ENCODE peak calls at places on chromosomes 6 and 20, in four cellular contexts. F is CD8-positive, alpha-beta T cell; B is left cardiac atrium; N is G401. E is an unnamed sample.

GRCh38 chr6:139271056-139271455 is 20.7 kb downstream of the TXLNB start:
- DNase-seq in F (no peak), B (no peak), N (no peak), E (no peak)

GRCh38 chr6:84441456-84441855 is 214.0 kb upstream of the CEP162 start:
- DNase-seq in F (no peak), B (no peak), N (no peak), E (no peak)

GRCh38 chr20:57977141-57977540 is 251.3 kb downstream of the ANKRD60 start:
- DNase-seq in F (no peak), B (no peak), N (no peak), E (no peak)

GRCh38 chr20:1242530-1242929 is 16.7 kb downstream of the RAD21L1 start:
- DNase-seq in F (no peak), B (no peak), N (no peak), E (no peak)

GRCh38 chr6:14922706-14923105 is 323.2 kb upstream of the JARID2 start:
- DNase-seq in F (no peak), B (no peak), N (no peak), E (no peak)

GRCh38 chr6:132253211-132253610 is 148.1 kb downstream of the MOXD1 start:
- DNase-seq in F (no peak), B (no peak), N (no peak), E (no peak)

GRCh38 chr6:121645100-121645745 is 209.8 kb downstream of the GJA1 start:
- DNase-seq in F (no peak), B (no peak), N (no peak), E (no peak)

GRCh38 chr6:6942826-6943225 is 164.9 kb upstream of the RREB1 start:
- DNase-seq in F (no peak), B (peak; percentile 53), N (no peak), E (no peak)

GRCh38 chr20:21571841-21572690 is 58.2 kb upstream of the NKX2-2 start:
- DNase-seq in F (peak; percentile 16), B (no peak), N (peak; percentile 16), E (no peak)

GRCh38 chr6:85452441-85452881 is 2.6 kb downstream of the NT5E start:
- DNase-seq in F (no peak), B (no peak), N (no peak), E (no peak)

GRCh38 chr20:19789009-19789408 is 31.0 kb downstream of the RIN2 start:
- DNase-seq in F (no peak), B (no peak), N (no peak), E (no peak)

GRCh38 chr6:19446570-19446969 is 390.6 kb upstream of the ID4 start:
- DNase-seq in F (no peak), B (no peak), N (no peak), E (no peak)

GRCh38 chr6:21886601-21887091 is 293.1 kb downstream of the SOX4 start:
- DNase-seq in F (no peak), B (no peak), N (no peak), E (no peak)

GRCh38 chr6:107418118-107418517 is 41.2 kb downstream of the PDSS2 start:
- DNase-seq in F (no peak), B (no peak), N (peak; percentile 4), E (no peak)